ENCODE peak calls at places on chromosomes 7 and 10, in four cellular contexts. N, I, L and B are unnamed samples.

GRCh38 chr7:104883718-104884452 is 130.1 kb upstream of the KMT2E start:
- DNase-seq in I (peak; percentile 84), N (peak; percentile 76), L (peak; percentile 82), B (peak; percentile 84)

GRCh38 chr10:78896169-78896931 is 172.4 kb upstream of the ZMIZ1 start:
- DNase-seq in L (no peak), N (no peak), I (no peak), B (no peak)

GRCh38 chr10:112471878-112472487 is 25.0 kb downstream of the VTI1A start:
- DNase-seq in L (peak; percentile 6), I (peak; percentile 72), N (peak; percentile 52), B (peak; percentile 48)

GRCh38 chr10:114379631-114380041 is 24.7 kb downstream of the AFAP1L2 start:
- DNase-seq in N (no peak), I (no peak), L (no peak), B (no peak)

GRCh38 chr10:35562427-35562826 is 42.7 kb upstream of the GJD4 start:
- DNase-seq in I (no peak), N (no peak), L (no peak), B (no peak)

GRCh38 chr7:7110706-7111105 is 71.6 kb upstream of the C1GALT1 start:
- DNase-seq in L (no peak), N (no peak), I (no peak), B (no peak)

GRCh38 chr10:23343591-23344225 is 889 bp downstream of the C10orf67 start:
- DNase-seq in I (no peak), L (peak; percentile 33), N (no peak), B (peak; percentile 79)

GRCh38 chr7:10724449-10724848 is 249.2 kb upstream of the PHF14 start:
- DNase-seq in I (no peak), N (no peak), L (no peak), B (no peak)

GRCh38 chr10:72948762-72949161 is 5.8 kb downstream of the PLA2G12B start:
- DNase-seq in N (no peak), L (no peak), I (no peak), B (no peak)

GRCh38 chr10:124149681-124150080 is 56.3 kb upstream of the CHST15 start:
- DNase-seq in N (no peak), I (no peak), L (no peak), B (peak; percentile 41)

GRCh38 chr7:113404245-113404644 is 285.9 kb upstream of the SMIM30 start:
- DNase-seq in N (peak; percentile 6), I (peak; percentile 29), L (no peak), B (peak; percentile 19)

GRCh38 chr7:108308913-108309312 is 147.3 kb downstream of the NRCAM start:
- DNase-seq in L (no peak), I (no peak), N (no peak), B (no peak)

GRCh38 chr10:85400981-85401695 is 965.5 kb downstream of the GRID1 start:
- DNase-seq in L (no peak), I (no peak), N (no peak), B (no peak)

GRCh38 chr7:1345796-1346532 is 113.3 kb downstream of the UNCX start:
- DNase-seq in I (no peak), N (no peak), L (no peak), B (no peak)

GRCh38 chr10:19097151-19097550 is 48.5 kb downstream of the MALRD1 start:
- DNase-seq in N (no peak), L (no peak), I (no peak), B (no peak)

GRCh38 chr10:29714096-29714874 is 79.5 kb upstream of the SVIL start:
- DNase-seq in N (no peak), L (no peak), I (peak; percentile 57), B (no peak)

GRCh38 chr7:78563186-78563585 is 764.6 kb downstream of the PHTF2 start:
- DNase-seq in N (no peak), I (no peak), L (peak; percentile 44), B (no peak)

GRCh38 chr7:134289423-134289822 is 27.3 kb downstream of the SLC35B4 start:
- DNase-seq in N (no peak), I (no peak), L (no peak), B (no peak)

GRCh38 chr10:91829268-91829667 is 31.0 kb downstream of the TNKS2 start:
- DNase-seq in L (no peak), N (no peak), I (no peak), B (no peak)

GRCh38 chr7:27192546-27193334 is 7.2 kb downstream of the HOXA13 start:
- DNase-seq in I (no peak), L (no peak), N (no peak), B (peak; percentile 67)

GRCh38 chr7:22564511-22565045 is 64.6 kb upstream of the STEAP1B start:
- DNase-seq in N (no peak), I (no peak), L (no peak), B (no peak)

GRCh38 chr10:72712136-72712535 is 20.2 kb downstream of the MCU start:
- DNase-seq in I (no peak), N (no peak), L (no peak), B (no peak)

GRCh38 chr10:43197834-43198681 is 59.8 kb downstream of the CSGALNACT2 start:
- DNase-seq in L (no peak), I (no peak), N (peak; percentile 18), B (peak; percentile 71)

GRCh38 chr7:75563171-75563570 is 71.1 kb downstream of the SPDYE5 start:
- DNase-seq in I (no peak), L (no peak), N (no peak), B (no peak)

GRCh38 chr7:151076863-151077704 is 3.5 kb downstream of the FASTK start:
- DNase-seq in L (no peak), I (no peak), N (no peak), B (peak; percentile 85)

GRCh38 chr7:3730271-3730670 is 429.2 kb downstream of the SDK1 start:
- DNase-seq in I (no peak), L (no peak), N (no peak), B (no peak)

GRCh38 chr7:73920406-73921134 is 59.6 kb downstream of the TMEM270 start:
- DNase-seq in L (no peak), N (no peak), I (no peak), B (peak; percentile 94)

GRCh38 chr10:127587668-127588395 is 38.7 kb downstream of the NPS start:
- DNase-seq in I (no peak), N (no peak), L (no peak), B (no peak)

GRCh38 chr7:84668116-84668515 is 473.5 kb upstream of the SEMA3A start:
- DNase-seq in L (no peak), I (no peak), N (no peak), B (no peak)

GRCh38 chr7:125059861-125060456 is 130.3 kb upstream of the POT1 start:
- DNase-seq in L (no peak), I (no peak), N (no peak), B (peak; percentile 12)

GRCh38 chr7:146115665-146116451 is 743 bp upstream of the CNTNAP2 start:
- DNase-seq in I (no peak), L (peak; percentile 93), N (no peak), B (peak; percentile 86)

GRCh38 chr7:19834566-19834965 is 61.1 kb upstream of the TMEM196 start:
- DNase-seq in L (no peak), N (no peak), I (no peak), B (no peak)

GRCh38 chr10:114403545-114404161 is 649 bp downstream of the AFAP1L2 start:
- DNase-seq in L (no peak), I (no peak), N (no peak), B (peak; percentile 59)

GRCh38 chr10:28130267-28130666 is 131.4 kb upstream of the ODAD2 start:
- DNase-seq in I (no peak), N (no peak), L (no peak), B (no peak)

GRCh38 chr10:76026176-76026771 is 594.9 kb downstream of the LRMDA start:
- DNase-seq in N (peak; percentile 84), I (no peak), L (no peak), B (no peak)

GRCh38 chr7:80923211-80923612 is 4.4 kb upstream of the SEMA3C start:
- DNase-seq in L (no peak), N (no peak), I (no peak), B (no peak)
- TF ChIP-seq YY1 in L (no peak), N (no peak), I (no peak), B (no peak)

DNA sequence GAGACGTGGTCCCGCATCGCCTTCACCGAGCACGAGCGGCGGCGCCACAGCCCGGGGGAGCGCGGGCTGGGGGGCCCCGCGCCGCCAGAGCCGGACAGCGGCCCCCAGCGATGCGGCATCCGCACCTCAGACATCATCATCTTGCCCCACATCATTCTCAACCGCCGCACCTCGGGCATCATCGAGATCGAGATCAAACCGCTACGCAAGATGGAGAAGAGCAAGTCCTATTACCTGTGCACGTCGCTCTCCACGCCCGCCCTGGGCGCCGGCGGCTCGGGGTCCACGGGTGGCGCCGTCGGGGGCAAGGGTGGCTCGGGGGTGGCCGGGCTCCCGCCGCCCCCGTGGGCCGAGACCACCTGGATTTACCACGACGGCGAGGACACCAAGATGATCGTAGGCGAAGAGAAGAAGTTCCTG is 733 bp downstream of the CNNM2 start:
- DNase-seq in L (no peak), I (no peak), N (peak; percentile 8), B (no peak)
- TF ChIP-seq YY1 in L (no peak), I (no peak), N (no peak), B (no peak)

GRCh38 chr7:70595741-70596574 is 536.0 kb upstream of the GALNT17 start:
- DNase-seq in N (no peak), I (no peak), L (no peak), B (peak; percentile 89)
- TF ChIP-seq YY1 in N (no peak), I (no peak), L (no peak), B (no peak)

DNA sequence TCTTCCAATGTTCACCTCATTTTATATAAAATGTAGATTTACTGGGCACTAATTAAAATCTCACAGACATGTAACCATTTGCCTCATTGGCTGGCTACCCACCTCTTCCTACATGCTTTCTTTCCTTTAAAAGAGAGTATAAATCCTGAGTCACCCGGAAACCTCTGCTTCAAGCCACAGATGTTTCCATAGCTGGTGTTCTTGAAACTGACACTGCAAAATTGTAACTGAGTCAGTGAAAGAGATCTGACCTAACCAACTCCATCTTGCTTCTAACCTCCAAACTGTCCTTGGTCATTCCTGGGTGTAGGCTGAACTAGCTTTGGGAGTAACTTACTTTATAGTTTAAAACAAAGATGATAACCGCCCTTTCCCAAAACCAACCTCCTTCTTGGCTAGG is 33.6 kb downstream of the SVOPL start:
- DNase-seq in N (no peak), L (no peak), I (no peak), B (no peak)
- TF ChIP-seq YY1 in N (no peak), L (no peak), I (no peak), B (no peak)

GRCh38 chr7:86745019-86745745 is 101.5 kb downstream of the GRM3 start:
- DNase-seq in L (no peak), N (no peak), I (no peak), B (peak; percentile 33)
- TF ChIP-seq YY1 in L (no peak), N (no peak), I (no peak), B (no peak)

DNA sequence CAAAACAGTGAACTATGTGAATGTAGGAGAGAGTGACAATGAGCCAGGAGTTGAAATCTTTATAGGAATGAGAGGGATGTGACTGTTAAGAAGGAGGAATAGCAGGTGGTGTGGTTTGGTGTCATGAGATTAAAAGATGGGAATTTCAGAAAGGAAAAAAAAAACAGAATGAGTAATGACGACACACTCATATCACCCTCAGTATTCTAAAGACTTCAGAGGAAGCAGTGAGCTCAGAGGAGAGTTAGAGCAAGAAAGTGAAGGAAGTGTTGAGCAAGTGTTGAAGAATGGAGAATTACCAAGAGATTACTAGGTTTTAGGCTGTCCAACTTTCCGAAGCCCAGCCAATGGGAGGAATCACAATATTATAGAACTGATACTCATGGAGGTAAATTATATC is 220.5 kb upstream of the HGF start:
- DNase-seq in L (no peak), I (peak; percentile 12), N (no peak), B (no peak)
- TF ChIP-seq YY1 in L (no peak), I (no peak), N (no peak), B (no peak)